ENCODE peak calls at places on chromosomes 2 and 18, in four cellular contexts. One of them, this sample, is unnamed.

GRCh38 chr2:205775091-205775876 is 93.0 kb downstream of the NRP2 start:
- DNase-seq in germinal center: peak
- DNase-seq in foreskin fibroblast: no peak
- DNase-seq in Daoy: no peak
- DNase-seq in this sample: peak

GRCh38 chr2:181790716-181791649 is 100.5 kb upstream of the ITPRID2 start:
- DNase-seq in germinal center: no peak
- DNase-seq in foreskin fibroblast: peak
- DNase-seq in Daoy: peak
- DNase-seq in this sample: peak

GRCh38 chr2:241064008-241064801 is 37.9 kb downstream of the MTERF4 start:
- DNase-seq in germinal center: peak
- DNase-seq in foreskin fibroblast: peak
- DNase-seq in Daoy: peak
- DNase-seq in this sample: peak

GRCh38 chr2:37985333-37985732 is 60.2 kb downstream of the RMDN2 start:
- DNase-seq in foreskin fibroblast: peak
- DNase-seq in Daoy: peak
- DNase-seq in germinal center: no peak
- DNase-seq in this sample: no peak

GRCh38 chr2:161428240-161428587 is 12.1 kb downstream of the TBR1 start:
- DNase-seq in foreskin fibroblast: no peak
- DNase-seq in Daoy: no peak
- DNase-seq in germinal center: no peak
- DNase-seq in this sample: no peak

GRCh38 chr2:120013569-120014223 is 819 bp downstream of the EPB41L5 start:
- DNase-seq in germinal center: peak
- DNase-seq in foreskin fibroblast: peak
- DNase-seq in Daoy: no peak
- DNase-seq in this sample: no peak

GRCh38 chr2:20035961-20036666 is 15.3 kb downstream of the LAPTM4A start:
- DNase-seq in germinal center: peak
- DNase-seq in foreskin fibroblast: no peak
- DNase-seq in Daoy: no peak
- DNase-seq in this sample: peak

GRCh38 chr2:128422571-128422970 is 103.9 kb upstream of the HS6ST1 start:
- DNase-seq in germinal center: no peak
- DNase-seq in Daoy: peak
- DNase-seq in foreskin fibroblast: peak
- DNase-seq in this sample: no peak

GRCh38 chr18:22204996-22205395 is 35.6 kb downstream of the GATA6 start:
- DNase-seq in germinal center: no peak
- DNase-seq in foreskin fibroblast: no peak
- DNase-seq in Daoy: no peak
- DNase-seq in this sample: no peak

GRCh38 chr2:150339282-150339681 is 148.2 kb downstream of the RND3 start:
- DNase-seq in germinal center: no peak
- DNase-seq in foreskin fibroblast: peak
- DNase-seq in Daoy: no peak
- DNase-seq in this sample: no peak

GRCh38 chr18:3511980-3512379 is 62.0 kb downstream of the TGIF1 start:
- DNase-seq in foreskin fibroblast: peak
- DNase-seq in Daoy: peak
- DNase-seq in germinal center: no peak
- DNase-seq in this sample: peak

GRCh38 chr2:39059366-39059952 is 61.4 kb downstream of the SOS1 start:
- DNase-seq in foreskin fibroblast: peak
- DNase-seq in germinal center: peak
- DNase-seq in Daoy: peak
- DNase-seq in this sample: peak

GRCh38 chr2:2938481-2938880 is 439.1 kb downstream of the EIPR1 start:
- DNase-seq in germinal center: no peak
- DNase-seq in foreskin fibroblast: no peak
- DNase-seq in Daoy: no peak
- DNase-seq in this sample: no peak

GRCh38 chr2:67389286-67389685 is 7.8 kb upstream of the ETAA1 start:
- DNase-seq in foreskin fibroblast: peak
- DNase-seq in Daoy: no peak
- DNase-seq in germinal center: no peak
- DNase-seq in this sample: peak

GRCh38 chr2:223697921-223698645 is 95.9 kb upstream of the SCG2 start:
- DNase-seq in germinal center: no peak
- DNase-seq in foreskin fibroblast: no peak
- DNase-seq in Daoy: no peak
- DNase-seq in this sample: peak

GRCh38 chr2:56357655-56358295 is 174.0 kb downstream of the CCDC85A start:
- DNase-seq in germinal center: no peak
- DNase-seq in Daoy: peak
- DNase-seq in foreskin fibroblast: no peak
- DNase-seq in this sample: peak

GRCh38 chr18:8609711-8610441 is 639 bp downstream of the RAB12 start:
- DNase-seq in germinal center: no peak
- DNase-seq in foreskin fibroblast: peak
- DNase-seq in Daoy: no peak
- DNase-seq in this sample: peak

GRCh38 chr18:76262956-76263955 is 231.8 kb downstream of the ZNF516 start:
- DNase-seq in foreskin fibroblast: peak
- DNase-seq in germinal center: no peak
- DNase-seq in Daoy: no peak
- DNase-seq in this sample: no peak